ENCODE peak calls at places on chromosomes 12 and 14, in nine cellular contexts. S is testis, L is GM23338, Z is brain microvascular endothelial cell, I is heart right ventricle, H is right lobe of liver, F is fibroblast of lung, J is esophagus squamous epithelium, D is BE2C. N is an unnamed sample.

GRCh38 chr14:73824116-73824515 is 27.5 kb upstream of the PTGR2 start:
- DNase-seq in H (no peak), L (no peak), F (no peak), S (no peak), I (no peak), Z (no peak), J (no peak), D (no peak), N (no peak)

GRCh38 chr12:14828896-14829295 is 14.4 kb downstream of the ART4 start:
- DNase-seq in L (peak; percentile 53), D (peak; percentile 26), Z (peak; percentile 42), I (no peak), H (no peak), F (no peak), S (peak; percentile 30), J (no peak), N (no peak)

GRCh38 chr12:122834229-122834920 is 882 bp upstream of the HIP1R start:
- DNase-seq in J (no peak), I (peak; percentile 48), D (peak; percentile 57), S (peak; percentile 58), L (peak; percentile 87), H (no peak), F (peak; percentile 41), Z (no peak), N (peak; percentile 65)

GRCh38 chr12:1591543-1591942 is 2.8 kb downstream of the FBXL14 start:
- DNase-seq in D (no peak), F (peak; percentile 58), J (no peak), Z (no peak), S (no peak), I (no peak), H (no peak), L (no peak), N (no peak)

GRCh38 chr14:104657114-104657524 is 32.3 kb upstream of the INF2 start:
- DNase-seq in H (no peak), L (no peak), Z (no peak), I (no peak), J (no peak), S (no peak), F (no peak), D (no peak), N (no peak)

GRCh38 chr14:22715186-22715812 is 51.2 kb upstream of the OXA1L start:
- DNase-seq in D (no peak), Z (no peak), L (no peak), I (no peak), S (no peak), J (no peak), H (no peak), F (no peak), N (no peak)

GRCh38 chr12:42278116-42278485 is 40.1 kb upstream of the YAF2 start:
- DNase-seq in H (no peak), F (peak; percentile 11), Z (no peak), I (no peak), L (no peak), J (no peak), S (no peak), D (no peak), N (no peak)

GRCh38 chr12:17076335-17076734 is 470.4 kb upstream of the LMO3 start:
- DNase-seq in Z (no peak), D (no peak), I (no peak), F (peak; percentile 23), J (no peak), L (peak; percentile 7), S (peak; percentile 42), H (no peak), N (no peak)

GRCh38 chr12:3364226-3364625 is 126.8 kb upstream of the PRMT8 start:
- DNase-seq in F (no peak), D (no peak), Z (no peak), H (no peak), J (no peak), L (no peak), S (no peak), I (no peak), N (no peak)

GRCh38 chr12:1972260-1972659 is 32.0 kb downstream of the DCP1B start:
- DNase-seq in F (peak; percentile 82), Z (no peak), H (no peak), D (no peak), I (no peak), L (no peak), J (no peak), S (no peak), N (no peak)

GRCh38 chr14:90301580-90302181 is 30.1 kb downstream of the NRDE2 start:
- DNase-seq in I (no peak), H (no peak), S (no peak), D (no peak), Z (peak; percentile 45), L (peak; percentile 33), J (no peak), F (peak; percentile 59), N (peak; percentile 30)

GRCh38 chr14:90308561-90308960 is 23.2 kb downstream of the NRDE2 start:
- DNase-seq in H (no peak), D (no peak), F (no peak), J (no peak), Z (no peak), L (no peak), I (no peak), S (no peak), N (no peak)

GRCh38 chr14:90302529-90303303 is 29.0 kb downstream of the NRDE2 start:
- DNase-seq in J (no peak), H (no peak), L (peak; percentile 57), I (no peak), F (no peak), D (no peak), Z (no peak), S (peak; percentile 67), N (no peak)

GRCh38 chr14:90303382-90303943 is 28.3 kb downstream of the NRDE2 start:
- DNase-seq in J (no peak), S (no peak), F (no peak), H (no peak), Z (no peak), D (no peak), L (no peak), I (no peak), N (no peak)

DNA sequence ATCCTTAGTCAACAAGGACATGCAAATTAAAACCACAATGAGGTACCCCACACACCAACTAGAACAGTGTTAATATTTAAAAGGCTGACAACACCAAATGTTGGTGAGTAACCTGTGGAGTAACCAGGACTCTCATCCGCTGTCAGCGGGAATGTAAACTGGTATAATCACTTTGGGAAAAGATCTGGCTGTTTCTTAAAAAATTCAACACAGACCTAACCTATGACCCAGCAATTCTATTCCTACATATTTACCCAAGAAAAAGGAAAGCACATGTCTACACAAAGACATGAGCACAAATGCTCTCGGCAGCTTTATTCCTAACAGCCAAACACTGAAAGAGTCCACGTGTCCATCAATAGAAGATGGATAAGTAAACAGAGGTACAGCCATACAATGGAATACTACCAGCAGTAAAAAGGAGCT is 26.6 kb downstream of the NRDE2 start:
- DNase-seq in F (no peak), J (no peak), S (no peak), I (no peak), D (no peak), L (no peak), H (no peak), Z (no peak), N (no peak)
- H3K4me3 ChIP-seq in F (no peak overlapping the region), J (no peak overlapping the region), S (no peak overlapping the region), I (no peak overlapping the region), D (no peak overlapping the region), L (no peak overlapping the region), H (no peak overlapping the region), Z (no peak overlapping the region), N (no peak overlapping the region)

GRCh38 chr12:115424003-115424402 is 740.0 kb upstream of the TBX3 start:
- DNase-seq in S (no peak), Z (no peak), I (no peak), J (no peak), F (no peak), L (no peak), D (no peak), H (no peak), N (no peak)

GRCh38 chr12:115423546-115423987 is 739.6 kb upstream of the TBX3 start:
- DNase-seq in I (no peak), L (no peak), H (peak; percentile 69), J (no peak), Z (no peak), S (no peak), F (no peak), D (no peak), N (no peak)

GRCh38 chr12:115421796-115422709 is 738.1 kb upstream of the TBX3 start:
- DNase-seq in L (no peak), S (no peak), F (no peak), I (no peak), Z (no peak), D (no peak), H (no peak), J (no peak), N (no peak)

GRCh38 chr12:115421350-115421749 is 737.4 kb upstream of the TBX3 start:
- DNase-seq in H (no peak), F (no peak), L (no peak), J (no peak), S (no peak), Z (no peak), D (no peak), I (no peak), N (no peak)

GRCh38 chr12:115422845-115423545 is 739.0 kb upstream of the TBX3 start:
- DNase-seq in D (no peak), I (no peak), L (no peak), S (no peak), H (no peak), J (no peak), F (no peak), Z (no peak), N (no peak)
- TF ChIP-seq CTCF in D (no peak), I (no peak), L (no peak), S (no peak), H (no peak), J (no peak), F (no peak), Z (no peak), N (no peak)

GRCh38 chr14:36306836-36307235 is 13.6 kb downstream of the MBIP start:
- DNase-seq in D (no peak), Z (no peak), H (no peak), S (no peak), I (no peak), L (no peak), F (no peak), J (no peak), N (no peak)
- H3K36me3 ChIP-seq in D (peaks cover 38% of the 10 kb centered on the region), Z (peaks cover 23% of the 10 kb centered on the region), H (peaks cover 17% of the 10 kb centered on the region), S (no peaks in the 10 kb centered on the region), I (no peaks in the 10 kb centered on the region), L (peaks cover 22% of the 10 kb centered on the region), F (peaks cover 11% of the 10 kb centered on the region), J (peaks cover 10% of the 10 kb centered on the region), N (peaks cover 37% of the 10 kb centered on the region)

GRCh38 chr14:60515696-60516284 is 6.8 kb downstream of the SIX6 start:
- DNase-seq in Z (no peak), I (peak; percentile 9), L (peak; percentile 78), J (no peak), F (no peak), S (no peak), H (no peak), D (no peak), N (no peak)

GRCh38 chr14:60512952-60513554 is 4.1 kb downstream of the SIX6 start:
- DNase-seq in Z (no peak), F (no peak), I (no peak), D (no peak), S (no peak), J (no peak), H (no peak), L (peak; percentile 77), N (no peak)

GRCh38 chr14:60514378-60515243 is 5.7 kb downstream of the SIX6 start:
- DNase-seq in I (peak; percentile 14), F (peak; percentile 47), L (peak; percentile 75), J (no peak), H (no peak), Z (no peak), S (peak; percentile 47), D (peak; percentile 64), N (peak; percentile 57)

GRCh38 chr14:60510976-60511599 is 2.1 kb downstream of the SIX6 start:
- DNase-seq in D (no peak), L (peak; percentile 57), Z (no peak), H (no peak), F (no peak), I (peak; percentile 8), S (no peak), J (no peak), N (no peak)

GRCh38 chr14:60515244-60515695 is 6.3 kb downstream of the SIX6 start:
- DNase-seq in J (no peak), Z (no peak), I (no peak), F (no peak), D (no peak), L (peak; percentile 8), S (peak; percentile 58), H (no peak), N (no peak)
- H3K4me3 ChIP-seq in J (no peak overlapping the region), Z (peak overlapping the region; percentile 9), I (peak overlapping the region; percentile 6), F (no peak overlapping the region), D (no peak overlapping the region), L (peak overlapping the region; percentile 71), S (peak overlapping the region; percentile 51), H (peak overlapping the region; percentile 32), N (peak overlapping the region; percentile 33)

N was measured in cardiac muscle cell.